ENCODE peak calls at places on chromosomes 12 and 14, in ten cellular contexts. One of them, this sample, is unnamed.

GRCh38 chr14:58313699-58314098 is 15.3 kb downstream of the ARID4A start:
- DNase-seq in AG10803: no peak
- DNase-seq in mucosa of descending colon: no peak
- DNase-seq in gastrocnemius medialis: no peak
- DNase-seq in hepatocyte: no peak
- DNase-seq in brain microvascular endothelial cell: no peak
- DNase-seq in stomach: no peak
- DNase-seq in sigmoid colon: no peak
- DNase-seq in fibroblast of the aortic adventitia: no peak
- DNase-seq in colonic mucosa: no peak
- DNase-seq in this sample: no peak

GRCh38 chr12:72017054-72017651 is 78.5 kb downstream of the TPH2 start:
- DNase-seq in AG10803: peak; percentile 73
- DNase-seq in mucosa of descending colon: peak; percentile 80
- DNase-seq in gastrocnemius medialis: peak; percentile 25
- DNase-seq in hepatocyte: peak; percentile 83
- DNase-seq in brain microvascular endothelial cell: peak; percentile 68
- DNase-seq in stomach: peak; percentile 69
- DNase-seq in sigmoid colon: peak; percentile 74
- DNase-seq in fibroblast of the aortic adventitia: peak; percentile 79
- DNase-seq in colonic mucosa: peak; percentile 55
- DNase-seq in this sample: peak; percentile 83

GRCh38 chr12:56332512-56333196 is 1.1 kb downstream of the PAN2 start:
- DNase-seq in AG10803: no peak
- DNase-seq in mucosa of descending colon: no peak
- DNase-seq in gastrocnemius medialis: no peak
- DNase-seq in hepatocyte: no peak
- DNase-seq in brain microvascular endothelial cell: no peak
- DNase-seq in stomach: no peak
- DNase-seq in sigmoid colon: no peak
- DNase-seq in fibroblast of the aortic adventitia: no peak
- DNase-seq in colonic mucosa: no peak
- DNase-seq in this sample: no peak

GRCh38 chr14:64763801-64764511 is 59.7 kb downstream of the PLEKHG3 start:
- DNase-seq in AG10803: peak; percentile 74
- DNase-seq in mucosa of descending colon: no peak
- DNase-seq in gastrocnemius medialis: no peak
- DNase-seq in hepatocyte: peak; percentile 40
- DNase-seq in brain microvascular endothelial cell: peak; percentile 58
- DNase-seq in stomach: no peak
- DNase-seq in sigmoid colon: no peak
- DNase-seq in fibroblast of the aortic adventitia: peak; percentile 56
- DNase-seq in colonic mucosa: no peak
- DNase-seq in this sample: no peak

GRCh38 chr12:24285413-24285812 is 335.9 kb upstream of the SOX5 start:
- DNase-seq in AG10803: no peak
- DNase-seq in mucosa of descending colon: no peak
- DNase-seq in gastrocnemius medialis: no peak
- DNase-seq in hepatocyte: no peak
- DNase-seq in brain microvascular endothelial cell: no peak
- DNase-seq in stomach: no peak
- DNase-seq in sigmoid colon: no peak
- DNase-seq in fibroblast of the aortic adventitia: no peak
- DNase-seq in colonic mucosa: no peak
- DNase-seq in this sample: no peak

GRCh38 chr12:62817556-62818271 is 117.2 kb downstream of the PPM1H start:
- DNase-seq in AG10803: peak; percentile 13
- DNase-seq in mucosa of descending colon: no peak
- DNase-seq in gastrocnemius medialis: no peak
- DNase-seq in hepatocyte: no peak
- DNase-seq in brain microvascular endothelial cell: peak; percentile 87
- DNase-seq in stomach: no peak
- DNase-seq in sigmoid colon: no peak
- DNase-seq in fibroblast of the aortic adventitia: peak; percentile 48
- DNase-seq in colonic mucosa: no peak
- DNase-seq in this sample: no peak

GRCh38 chr12:100718212-100718611 is 76.4 kb upstream of the ANO4 start:
- DNase-seq in AG10803: peak; percentile 49
- DNase-seq in mucosa of descending colon: no peak
- DNase-seq in gastrocnemius medialis: no peak
- DNase-seq in hepatocyte: no peak
- DNase-seq in brain microvascular endothelial cell: no peak
- DNase-seq in stomach: no peak
- DNase-seq in sigmoid colon: no peak
- DNase-seq in fibroblast of the aortic adventitia: peak; percentile 5
- DNase-seq in colonic mucosa: no peak
- DNase-seq in this sample: no peak

GRCh38 chr14:101441710-101442109 is 119.6 kb upstream of the DIO3 start:
- DNase-seq in AG10803: no peak
- DNase-seq in mucosa of descending colon: no peak
- DNase-seq in gastrocnemius medialis: no peak
- DNase-seq in hepatocyte: no peak
- DNase-seq in brain microvascular endothelial cell: no peak
- DNase-seq in stomach: no peak
- DNase-seq in sigmoid colon: no peak
- DNase-seq in fibroblast of the aortic adventitia: no peak
- DNase-seq in colonic mucosa: no peak
- DNase-seq in this sample: no peak

GRCh38 chr12:57888407-57889157 is 42.1 kb upstream of the CTDSP2 start:
- DNase-seq in AG10803: peak; percentile 65
- DNase-seq in mucosa of descending colon: peak; percentile 86
- DNase-seq in gastrocnemius medialis: no peak
- DNase-seq in hepatocyte: peak; percentile 66
- DNase-seq in brain microvascular endothelial cell: peak; percentile 30
- DNase-seq in stomach: peak; percentile 61
- DNase-seq in sigmoid colon: no peak
- DNase-seq in fibroblast of the aortic adventitia: peak; percentile 76
- DNase-seq in colonic mucosa: peak; percentile 84
- DNase-seq in this sample: no peak
- H3K4me3 ChIP-seq in AG10803: peak overlapping the region; percentile 50
- H3K4me3 ChIP-seq in mucosa of descending colon: no peak overlapping the region
- H3K4me3 ChIP-seq in gastrocnemius medialis: no peak overlapping the region
- H3K4me3 ChIP-seq in hepatocyte: no peak overlapping the region
- H3K4me3 ChIP-seq in brain microvascular endothelial cell: peak overlapping the region; percentile 24
- H3K4me3 ChIP-seq in stomach: no peak overlapping the region
- H3K4me3 ChIP-seq in sigmoid colon: no peak overlapping the region
- H3K4me3 ChIP-seq in fibroblast of the aortic adventitia: peak overlapping the region; percentile 40
- H3K4me3 ChIP-seq in colonic mucosa: no peak overlapping the region
- H3K4me3 ChIP-seq in this sample: no peak overlapping the region

GRCh38 chr14:61698216-61698980 is 3.1 kb downstream of the HIF1A start:
- DNase-seq in AG10803: no peak
- DNase-seq in mucosa of descending colon: no peak
- DNase-seq in gastrocnemius medialis: no peak
- DNase-seq in hepatocyte: no peak
- DNase-seq in brain microvascular endothelial cell: no peak
- DNase-seq in stomach: no peak
- DNase-seq in sigmoid colon: no peak
- DNase-seq in fibroblast of the aortic adventitia: peak; percentile 50
- DNase-seq in colonic mucosa: no peak
- DNase-seq in this sample: no peak

GRCh38 chr14:61696753-61697318 is 1.5 kb downstream of the HIF1A start:
- DNase-seq in AG10803: no peak
- DNase-seq in mucosa of descending colon: no peak
- DNase-seq in gastrocnemius medialis: no peak
- DNase-seq in hepatocyte: no peak
- DNase-seq in brain microvascular endothelial cell: no peak
- DNase-seq in stomach: no peak
- DNase-seq in sigmoid colon: no peak
- DNase-seq in fibroblast of the aortic adventitia: peak; percentile 52
- DNase-seq in colonic mucosa: no peak
- DNase-seq in this sample: peak; percentile 21

GRCh38 chr14:61694039-61694438 is 1.3 kb upstream of the HIF1A start:
- DNase-seq in AG10803: no peak
- DNase-seq in mucosa of descending colon: no peak
- DNase-seq in gastrocnemius medialis: no peak
- DNase-seq in hepatocyte: no peak
- DNase-seq in brain microvascular endothelial cell: no peak
- DNase-seq in stomach: no peak
- DNase-seq in sigmoid colon: no peak
- DNase-seq in fibroblast of the aortic adventitia: no peak
- DNase-seq in colonic mucosa: no peak
- DNase-seq in this sample: no peak

GRCh38 chr14:61695695-61696527 is 598 bp downstream of the HIF1A start:
- DNase-seq in AG10803: peak; percentile 55
- DNase-seq in mucosa of descending colon: peak; percentile 69
- DNase-seq in gastrocnemius medialis: peak; percentile 23
- DNase-seq in hepatocyte: peak; percentile 81
- DNase-seq in brain microvascular endothelial cell: peak; percentile 57
- DNase-seq in stomach: peak; percentile 53
- DNase-seq in sigmoid colon: peak; percentile 80
- DNase-seq in fibroblast of the aortic adventitia: peak; percentile 54
- DNase-seq in colonic mucosa: peak; percentile 69
- DNase-seq in this sample: peak; percentile 14

GRCh38 chr14:61694830-61695694 is at the start of gene HIF1A:
- DNase-seq in AG10803: peak; percentile 100
- DNase-seq in mucosa of descending colon: peak; percentile 96
- DNase-seq in gastrocnemius medialis: peak; percentile 97
- DNase-seq in hepatocyte: peak; percentile 99
- DNase-seq in brain microvascular endothelial cell: peak; percentile 96
- DNase-seq in stomach: peak; percentile 97
- DNase-seq in sigmoid colon: peak; percentile 98
- DNase-seq in fibroblast of the aortic adventitia: peak; percentile 99
- DNase-seq in colonic mucosa: peak; percentile 97
- DNase-seq in this sample: peak; percentile 94
- TF ChIP-seq CTCF in AG10803: peak; percentile 39
- TF ChIP-seq CTCF in mucosa of descending colon: peak; percentile 7
- TF ChIP-seq CTCF in gastrocnemius medialis: peak; percentile 13
- TF ChIP-seq CTCF in hepatocyte: no peak
- TF ChIP-seq CTCF in brain microvascular endothelial cell: peak; percentile 53
- TF ChIP-seq CTCF in stomach: no peak
- TF ChIP-seq CTCF in sigmoid colon: no peak
- TF ChIP-seq CTCF in fibroblast of the aortic adventitia: peak; percentile 21
- TF ChIP-seq CTCF in colonic mucosa: no peak
- TF ChIP-seq CTCF in this sample: peak; percentile 9

DNA sequence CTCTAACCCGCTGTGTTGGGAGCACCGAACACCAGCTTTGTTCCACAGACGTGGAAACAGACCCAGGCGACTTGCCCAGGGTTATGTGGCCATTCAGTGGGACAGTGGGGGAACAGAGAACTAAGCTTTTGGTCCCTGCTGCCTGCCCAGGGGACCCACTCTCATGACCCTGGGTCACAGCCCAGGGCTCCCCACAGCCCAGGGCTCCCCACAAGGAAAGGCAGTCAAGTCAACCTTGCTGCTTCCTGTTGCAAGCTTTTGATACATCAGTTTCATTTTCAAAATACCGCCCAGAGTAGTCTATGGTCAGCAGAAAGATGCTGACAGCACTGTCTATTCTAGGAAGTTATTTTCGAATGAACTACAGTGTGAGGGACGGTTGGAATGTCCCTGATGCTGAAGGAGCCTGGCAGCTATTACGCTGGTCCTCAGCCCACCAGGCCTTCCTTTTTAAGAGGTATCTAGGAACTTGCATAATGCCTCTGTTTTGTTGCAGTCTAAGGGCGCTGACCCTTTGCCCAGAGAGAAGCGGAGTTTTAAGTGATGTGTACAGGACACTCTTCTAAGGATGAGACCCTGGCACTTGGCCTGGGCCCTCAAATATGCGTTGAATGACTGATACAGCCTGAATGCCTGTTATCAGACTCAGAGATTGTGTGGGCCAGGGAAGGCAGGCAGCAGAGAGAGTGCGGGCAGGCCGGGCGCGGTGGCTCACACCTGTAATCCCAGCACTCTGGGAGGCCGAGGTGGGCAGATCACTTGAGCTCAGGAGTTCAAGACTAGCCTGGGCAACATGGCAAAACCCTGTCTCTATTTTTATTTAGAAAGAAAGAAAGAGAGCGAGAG is 12.6 kb upstream of the TTC7B start:
- DNase-seq in AG10803: no peak
- DNase-seq in mucosa of descending colon: peak; percentile 21
- DNase-seq in gastrocnemius medialis: no peak
- DNase-seq in hepatocyte: no peak
- DNase-seq in brain microvascular endothelial cell: no peak
- DNase-seq in stomach: peak; percentile 31
- DNase-seq in sigmoid colon: no peak
- DNase-seq in fibroblast of the aortic adventitia: no peak
- DNase-seq in colonic mucosa: no peak
- DNase-seq in this sample: no peak
- H3K4me3 ChIP-seq in AG10803: peak overlapping the region; percentile 40
- H3K4me3 ChIP-seq in mucosa of descending colon: no peak overlapping the region
- H3K4me3 ChIP-seq in gastrocnemius medialis: peak overlapping the region; percentile 57
- H3K4me3 ChIP-seq in hepatocyte: peak overlapping the region; percentile 6
- H3K4me3 ChIP-seq in brain microvascular endothelial cell: peak overlapping the region; percentile 20
- H3K4me3 ChIP-seq in stomach: peak overlapping the region; percentile 44
- H3K4me3 ChIP-seq in sigmoid colon: peak overlapping the region; percentile 35
- H3K4me3 ChIP-seq in fibroblast of the aortic adventitia: peak overlapping the region; percentile 50
- H3K4me3 ChIP-seq in colonic mucosa: peak overlapping the region; percentile 12
- H3K4me3 ChIP-seq in this sample: no peak overlapping the region

GRCh38 chr14:76957224-76957881 is 71.2 kb downstream of the IRF2BPL start:
- DNase-seq in AG10803: no peak
- DNase-seq in mucosa of descending colon: no peak
- DNase-seq in gastrocnemius medialis: no peak
- DNase-seq in hepatocyte: no peak
- DNase-seq in brain microvascular endothelial cell: no peak
- DNase-seq in stomach: no peak
- DNase-seq in sigmoid colon: no peak
- DNase-seq in fibroblast of the aortic adventitia: no peak
- DNase-seq in colonic mucosa: no peak
- DNase-seq in this sample: no peak

GRCh38 chr14:76955575-76956252 is 72.8 kb downstream of the IRF2BPL start:
- DNase-seq in AG10803: peak; percentile 66
- DNase-seq in mucosa of descending colon: no peak
- DNase-seq in gastrocnemius medialis: peak; percentile 57
- DNase-seq in hepatocyte: no peak
- DNase-seq in brain microvascular endothelial cell: peak; percentile 36
- DNase-seq in stomach: no peak
- DNase-seq in sigmoid colon: no peak
- DNase-seq in fibroblast of the aortic adventitia: no peak
- DNase-seq in colonic mucosa: peak; percentile 44
- DNase-seq in this sample: no peak

GRCh38 chr14:76954791-76955190 is 73.7 kb downstream of the IRF2BPL start:
- DNase-seq in AG10803: no peak
- DNase-seq in mucosa of descending colon: no peak
- DNase-seq in gastrocnemius medialis: no peak
- DNase-seq in hepatocyte: no peak
- DNase-seq in brain microvascular endothelial cell: no peak
- DNase-seq in stomach: no peak
- DNase-seq in sigmoid colon: no peak
- DNase-seq in fibroblast of the aortic adventitia: no peak
- DNase-seq in colonic mucosa: no peak
- DNase-seq in this sample: no peak

GRCh38 chr14:76958020-76958965 is 70.2 kb downstream of the IRF2BPL start:
- DNase-seq in AG10803: no peak
- DNase-seq in mucosa of descending colon: no peak
- DNase-seq in gastrocnemius medialis: no peak
- DNase-seq in hepatocyte: no peak
- DNase-seq in brain microvascular endothelial cell: no peak
- DNase-seq in stomach: no peak
- DNase-seq in sigmoid colon: no peak
- DNase-seq in fibroblast of the aortic adventitia: no peak
- DNase-seq in colonic mucosa: no peak
- DNase-seq in this sample: no peak

DNA sequence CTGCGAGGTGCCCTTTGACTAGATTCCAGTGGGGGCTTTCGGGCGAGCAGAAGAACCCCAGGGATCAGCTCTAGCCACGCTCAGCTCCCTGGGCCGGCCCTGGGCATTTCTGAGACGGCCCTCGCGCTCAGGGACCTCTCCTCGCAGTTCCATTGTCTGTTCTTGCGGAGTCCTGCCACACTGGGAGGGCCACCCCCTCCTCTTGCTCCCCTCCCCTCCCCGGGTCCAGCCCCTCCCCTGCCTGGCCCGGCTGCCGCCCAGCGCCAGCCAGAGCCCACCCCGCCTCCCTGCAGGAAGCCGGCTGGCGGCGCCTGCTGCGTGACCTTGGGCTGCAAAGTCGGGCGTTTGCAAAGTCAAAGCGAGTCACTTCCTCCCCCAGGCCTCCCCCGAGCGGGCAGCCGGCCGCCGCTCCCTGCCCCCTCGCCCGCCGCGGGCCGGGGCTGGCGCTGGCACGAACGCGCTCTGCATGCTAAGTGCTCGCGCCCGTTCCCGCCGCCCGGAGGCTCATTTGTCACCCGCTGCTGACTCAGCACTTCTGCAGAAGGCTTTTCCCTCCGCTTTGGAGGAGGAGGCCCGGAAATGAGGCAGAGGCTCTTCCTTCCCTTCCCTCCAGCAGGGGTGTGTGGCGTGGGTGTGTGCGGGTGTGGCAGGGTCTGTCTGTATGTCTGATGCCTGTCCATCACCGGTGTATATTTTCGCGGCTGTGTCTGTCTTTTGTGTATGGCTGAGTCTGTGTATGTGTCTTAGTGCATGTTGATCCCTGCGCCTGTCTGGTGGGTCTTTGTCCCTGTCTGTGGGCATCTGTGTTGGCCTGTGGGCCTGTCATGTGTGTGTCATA is 72.0 kb downstream of the IRF2BPL start:
- DNase-seq in AG10803: peak; percentile 93
- DNase-seq in mucosa of descending colon: peak; percentile 92
- DNase-seq in gastrocnemius medialis: peak; percentile 75
- DNase-seq in hepatocyte: peak; percentile 97
- DNase-seq in brain microvascular endothelial cell: peak; percentile 81
- DNase-seq in stomach: peak; percentile 93
- DNase-seq in sigmoid colon: peak; percentile 95
- DNase-seq in fibroblast of the aortic adventitia: peak; percentile 90
- DNase-seq in colonic mucosa: peak; percentile 94
- DNase-seq in this sample: no peak
- TF ChIP-seq CTCF in AG10803: no peak
- TF ChIP-seq CTCF in mucosa of descending colon: no peak
- TF ChIP-seq CTCF in gastrocnemius medialis: no peak
- TF ChIP-seq CTCF in hepatocyte: peak; percentile 2
- TF ChIP-seq CTCF in brain microvascular endothelial cell: peak; percentile 18
- TF ChIP-seq CTCF in stomach: peak; percentile 34
- TF ChIP-seq CTCF in sigmoid colon: peak; percentile 27
- TF ChIP-seq CTCF in fibroblast of the aortic adventitia: no peak
- TF ChIP-seq CTCF in colonic mucosa: no peak
- TF ChIP-seq CTCF in this sample: no peak

This sample was measured in LNCaP clone FGC.